ENCODE peak calls at places on chromosomes 11 and 22, in seven cellular contexts. K is mucosa of descending colon, W is mammary epithelial cell, G is cardiac fibroblast, E is spleen, T is brain microvascular endothelial cell, Y is body of pancreas. I is an unnamed sample.

GRCh38 chr11:107018274-107018901 is at the start of gene GUCY1A2:
- DNase-seq in K (peak), W (no peak), G (peak), E (peak), T (no peak), Y (peak), I (no peak)

GRCh38 chr11:5719703-5720495 is 16.3 kb upstream of the OR56B1 start:
- DNase-seq in K (no peak), W (no peak), G (no peak), E (no peak), T (no peak), Y (no peak), I (no peak)

GRCh38 chr11:57349491-57350274 is 11.5 kb downstream of the P2RX3 start:
- DNase-seq in K (peak), W (no peak), G (peak), E (peak), T (no peak), Y (peak), I (no peak)

GRCh38 chr11:33691051-33691864 is 9.4 kb downstream of the C11orf91 start:
- DNase-seq in K (no peak), W (no peak), G (no peak), E (no peak), T (no peak), Y (no peak), I (no peak)

GRCh38 chr11:44596541-44597276 is 31.2 kb downstream of the CD82 start:
- DNase-seq in K (no peak), W (peak), G (no peak), E (no peak), T (no peak), Y (no peak), I (no peak)

GRCh38 chr11:80521592-80521991 is 1080.8 kb upstream of the TENM4 start:
- DNase-seq in K (no peak), W (peak), G (no peak), E (no peak), T (no peak), Y (no peak), I (no peak)

GRCh38 chr22:26610072-26610958 is 7.5 kb downstream of the CRYBB1 start:
- DNase-seq in K (peak), W (peak), G (peak), E (peak), T (peak), Y (peak), I (peak)

GRCh38 chr22:38879102-38879729 is 7.2 kb upstream of the CBX6 start:
- DNase-seq in K (no peak), W (no peak), G (no peak), E (no peak), T (no peak), Y (no peak), I (no peak)

GRCh38 chr11:115208808-115209259 is 295.4 kb downstream of the CADM1 start:
- DNase-seq in K (no peak), W (no peak), G (no peak), E (no peak), T (no peak), Y (no peak), I (no peak)

GRCh38 chr11:35288311-35288710 is 131.0 kb downstream of the SLC1A2 start:
- DNase-seq in K (no peak), W (no peak), G (no peak), E (no peak), T (no peak), Y (no peak), I (no peak)

GRCh38 chr11:108144615-108145014 is 23.2 kb downstream of the ACAT1 start:
- DNase-seq in K (no peak), W (no peak), G (no peak), E (no peak), T (no peak), Y (no peak), I (no peak)

GRCh38 chr11:74815966-74816365 is 67.3 kb downstream of the RNF169 start:
- DNase-seq in K (no peak), W (no peak), G (peak), E (no peak), T (no peak), Y (no peak), I (no peak)

GRCh38 chr11:64585150-64585549 is 5.9 kb upstream of the SLC22A12 start:
- DNase-seq in K (peak), W (no peak), G (no peak), E (no peak), T (no peak), Y (no peak), I (no peak)

GRCh38 chr11:31812392-31813241 is 1.5 kb upstream of the PAX6 start:
- DNase-seq in K (no peak), W (no peak), G (no peak), E (peak), T (no peak), Y (no peak), I (no peak)

GRCh38 chr22:19750666-19751490 is 9.7 kb upstream of the TBX1 start:
- DNase-seq in K (no peak), W (no peak), G (no peak), E (no peak), T (peak), Y (no peak), I (no peak)

GRCh38 chr11:60122414-60123036 is 34.1 kb downstream of the MS4A2 start:
- DNase-seq in K (no peak), W (no peak), G (no peak), E (no peak), T (no peak), Y (no peak), I (no peak)

GRCh38 chr11:60116996-60117790 is 28.7 kb downstream of the MS4A2 start:
- DNase-seq in K (no peak), W (peak), G (no peak), E (no peak), T (no peak), Y (no peak), I (no peak)

GRCh38 chr11:60119708-60120107 is 31.2 kb downstream of the MS4A2 start:
- DNase-seq in K (no peak), W (no peak), G (no peak), E (no peak), T (no peak), Y (no peak), I (no peak)

GRCh38 chr11:60121259-60121658 is 32.8 kb downstream of the MS4A2 start:
- DNase-seq in K (no peak), W (no peak), G (no peak), E (no peak), T (no peak), Y (peak), I (no peak)

DNA sequence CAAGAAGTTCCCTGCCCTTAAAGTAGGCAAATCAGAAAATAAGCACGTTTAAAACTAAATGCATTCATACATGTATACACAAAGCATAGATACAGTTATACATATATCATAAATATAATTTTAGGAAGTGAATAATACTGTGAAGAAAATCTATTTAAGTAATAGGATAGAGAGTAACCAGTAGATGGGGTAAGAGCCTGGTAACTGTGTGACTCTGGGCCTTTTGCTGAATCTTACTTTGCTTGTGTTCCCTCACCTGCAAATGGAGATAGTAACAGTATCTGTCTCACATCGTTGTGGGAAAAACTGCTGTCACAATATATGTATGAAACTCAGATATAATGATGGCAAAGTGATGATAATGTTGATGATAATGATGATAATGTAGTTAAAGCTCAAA is 29.9 kb downstream of the MS4A2 start:
- DNase-seq in K (no peak), W (peak), G (no peak), E (no peak), T (no peak), Y (no peak), I (no peak)
- TF ChIP-seq CTCF in K (no peak), W (peak), G (no peak), E (no peak), T (no peak), Y (no peak), I (no peak)

GRCh38 chr11:326592-326841 is 5.9 kb upstream of the IFITM3 start:
- DNase-seq in K (no peak), W (no peak), G (no peak), E (no peak), T (no peak), Y (no peak), I (no peak)

GRCh38 chr11:324131-324530 is 3.5 kb upstream of the IFITM3 start:
- DNase-seq in K (no peak), W (no peak), G (no peak), E (peak), T (no peak), Y (no peak), I (no peak)

GRCh38 chr11:327581-327923 is 6.9 kb upstream of the IFITM3 start:
- DNase-seq in K (no peak), W (no peak), G (no peak), E (no peak), T (no peak), Y (no peak), I (no peak)

GRCh38 chr11:326842-327580 is 6.4 kb upstream of the IFITM3 start:
- DNase-seq in K (peak), W (no peak), G (peak), E (peak), T (peak), Y (peak), I (no peak)

DNA sequence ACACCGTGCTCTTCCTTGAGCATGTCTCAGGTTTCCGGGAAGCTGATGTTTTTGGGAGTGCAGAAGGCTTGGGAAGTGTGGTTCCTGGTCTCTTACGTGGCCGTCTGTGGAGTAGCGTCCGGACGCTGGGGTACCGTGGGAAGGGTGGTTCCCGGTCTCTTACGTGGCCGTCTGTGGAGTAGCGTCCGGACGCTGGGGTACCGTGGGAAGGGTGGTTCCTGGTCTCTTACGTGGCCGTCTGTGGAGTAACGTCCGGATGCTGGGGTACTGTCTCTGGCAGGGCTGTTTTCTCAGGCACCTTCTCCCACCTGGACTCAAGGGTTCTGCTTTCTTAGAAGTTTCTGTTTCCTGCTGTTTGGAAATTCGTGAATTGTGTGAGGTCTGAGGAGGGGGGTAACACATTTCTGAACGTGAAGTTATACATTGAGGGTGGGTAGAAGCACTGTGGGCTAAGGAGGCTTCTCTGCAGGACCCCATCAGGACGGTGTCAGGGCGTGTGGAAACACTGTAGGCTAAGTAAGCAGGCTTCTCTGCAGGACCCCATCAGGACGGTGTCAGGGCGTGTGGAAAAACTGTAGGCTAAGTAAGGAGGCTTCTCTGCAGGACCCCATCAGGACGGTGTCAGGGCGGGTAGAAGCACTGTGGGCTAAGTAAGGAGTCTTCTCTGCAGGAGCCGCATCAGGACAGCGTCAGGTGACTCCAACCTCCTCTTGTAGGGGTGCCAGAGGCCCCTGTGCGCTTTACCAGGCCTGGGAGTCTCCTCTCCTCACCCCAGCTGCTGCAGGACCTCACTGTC is 5.3 kb upstream of the IFITM3 start:
- DNase-seq in K (peak), W (no peak), G (no peak), E (peak), T (no peak), Y (no peak), I (no peak)
- H3K4me3 ChIP-seq in K (no peak), W (no peak), G (no peak), E (no peak), T (no peak), Y (no peak), I (no peak)

DNA sequence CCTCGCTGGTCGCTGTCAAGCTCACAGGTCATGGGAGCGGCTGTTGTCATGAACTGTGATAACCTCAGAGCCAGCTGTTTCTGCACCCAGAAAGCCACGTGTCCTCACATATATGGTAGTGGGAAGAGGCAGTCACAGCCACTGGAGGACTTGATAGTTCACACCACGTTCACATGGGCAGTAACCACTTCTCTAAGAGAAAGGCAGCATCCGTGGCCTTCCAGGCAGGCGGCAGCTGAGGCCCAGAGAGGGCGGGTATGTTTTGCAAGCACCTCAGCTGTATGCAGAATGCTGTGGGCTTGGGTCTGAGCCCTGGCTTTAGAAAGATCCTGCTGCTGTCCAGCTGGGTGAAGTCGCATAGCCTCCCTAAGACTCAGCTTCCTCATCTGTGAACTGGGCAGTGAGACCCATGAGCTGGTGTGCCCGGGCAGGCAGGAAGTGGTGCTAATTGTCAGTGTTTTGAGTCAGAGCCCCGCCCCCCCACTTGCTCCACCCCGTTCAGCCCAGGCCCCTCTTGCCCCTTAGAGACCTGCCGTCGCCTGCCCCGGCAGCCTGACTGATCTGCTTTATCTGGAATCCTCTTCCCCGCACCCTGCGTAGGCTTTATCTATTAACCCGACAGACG is 13.3 kb downstream of the TTC38 start:
- DNase-seq in K (no peak), W (no peak), G (no peak), E (peak), T (no peak), Y (no peak), I (no peak)
- TF ChIP-seq CTCF in K (no peak), W (no peak), G (no peak), E (no peak), T (no peak), Y (no peak), I (no peak)

GRCh38 chr11:119322360-119322739 is 5.4 kb upstream of the MCAM start:
- DNase-seq in K (no peak), W (no peak), G (peak), E (no peak), T (no peak), Y (no peak), I (no peak)
- H3K4me3 ChIP-seq in K (no peak), W (no peak), G (no peak), E (no peak), T (no peak), Y (no peak), I (no peak)

GRCh38 chr22:22691055-22691454 is 46.6 kb downstream of the GGTLC2 start:
- DNase-seq in K (no peak), W (no peak), G (peak), E (no peak), T (no peak), Y (no peak), I (no peak)
- TF ChIP-seq CTCF in K (no peak), W (no peak), G (no peak), E (no peak), T (no peak), Y (no peak), I (no peak)

DNA sequence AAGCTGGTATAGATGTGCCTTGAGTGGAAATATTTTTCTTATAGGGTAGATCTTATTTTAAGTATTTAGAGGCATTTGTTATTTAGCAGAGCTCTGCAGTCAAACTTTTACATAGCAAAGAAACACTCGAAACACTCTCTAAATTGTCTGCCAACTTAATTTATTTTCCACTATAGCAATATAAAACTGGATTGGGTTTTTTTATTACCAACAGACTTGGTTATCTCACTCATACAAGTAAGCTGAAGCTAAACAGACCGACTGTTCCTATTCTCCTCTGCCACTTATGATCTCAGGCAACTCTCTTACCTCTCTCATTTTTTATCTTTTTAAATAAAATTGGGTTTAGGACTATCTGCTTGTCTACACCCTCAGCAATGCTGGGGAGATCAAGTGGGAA is 4.6 kb downstream of the RAB38 start:
- DNase-seq in K (no peak), W (no peak), G (no peak), E (no peak), T (no peak), Y (no peak), I (no peak)
- H3K4me3 ChIP-seq in K (no peak), W (no peak), G (no peak), E (no peak), T (no peak), Y (no peak), I (no peak)

DNA sequence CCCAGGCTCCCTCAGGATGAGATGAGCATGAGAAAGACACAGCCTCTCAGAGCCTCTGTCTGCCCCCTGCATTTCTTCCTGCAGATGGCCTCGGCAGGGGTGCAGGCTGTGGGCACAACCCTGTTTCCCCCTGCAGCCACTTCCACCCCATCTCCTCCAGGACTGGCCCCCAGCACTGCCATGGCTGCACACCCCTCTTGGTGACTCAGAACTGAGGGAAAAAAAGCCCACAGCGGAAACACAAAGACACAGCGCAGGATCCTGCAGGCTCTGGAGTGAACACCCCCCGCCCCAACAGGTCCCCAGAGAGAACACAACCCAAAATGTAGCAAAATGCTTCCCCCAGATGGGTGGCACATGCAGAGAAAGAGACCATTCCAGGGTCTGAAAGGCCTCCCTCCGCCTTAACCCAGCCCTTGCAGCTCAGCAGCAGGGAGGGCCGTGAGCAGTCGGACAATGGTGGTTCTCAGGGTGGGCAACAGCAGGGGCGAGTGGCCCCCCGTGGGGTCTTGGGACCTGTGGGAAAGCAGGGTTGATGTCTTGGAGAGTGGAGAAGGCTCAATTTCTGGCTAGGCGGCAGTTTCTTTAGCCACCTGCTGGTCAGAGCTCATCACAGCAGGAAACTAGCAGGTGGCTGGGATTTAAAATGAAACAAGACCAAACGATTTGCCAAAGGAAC is 8.0 kb downstream of the TUBGCP6 start:
- DNase-seq in K (no peak), W (no peak), G (peak), E (no peak), T (no peak), Y (no peak), I (no peak)
- TF ChIP-seq CTCF in K (no peak), W (peak), G (peak), E (no peak), T (peak), Y (peak), I (peak)

GRCh38 chr11:27467181-27467913 is 5.2 kb downstream of the LGR4 start:
- DNase-seq in K (no peak), W (no peak), G (no peak), E (no peak), T (no peak), Y (peak), I (no peak)

GRCh38 chr11:27464155-27464759 is 8.3 kb downstream of the LGR4 start:
- DNase-seq in K (no peak), W (peak), G (peak), E (no peak), T (no peak), Y (peak), I (no peak)

GRCh38 chr11:27465629-27466028 is 7.0 kb downstream of the LGR4 start:
- DNase-seq in K (no peak), W (no peak), G (no peak), E (no peak), T (no peak), Y (no peak), I (no peak)

GRCh38 chr11:27468209-27468608 is 4.4 kb downstream of the LGR4 start:
- DNase-seq in K (no peak), W (peak), G (peak), E (no peak), T (no peak), Y (peak), I (peak)

GRCh38 chr11:27466363-27466762 is 6.2 kb downstream of the LGR4 start:
- DNase-seq in K (no peak), W (peak), G (no peak), E (no peak), T (no peak), Y (no peak), I (no peak)
- H3K4me3 ChIP-seq in K (no peak), W (peak), G (no peak), E (no peak), T (no peak), Y (no peak), I (no peak)

I was measured in AG09309.